ENCODE peak calls at places on chromosome 1, in six cellular contexts. J is CD8-positive, alpha-beta T cell; T is coronary artery; I is fibroblast of lung; F is brain microvascular endothelial cell; B is AG10803. S is an unnamed sample.

GRCh38 chr1:189708674-189709073 is 769.0 kb downstream of the BRINP3 start:
- DNase-seq in J (no peak), T (no peak), I (peak), F (no peak), B (no peak), S (no peak)

GRCh38 chr1:59061876-59062275 is 235.0 kb upstream of the FGGY start:
- DNase-seq in J (no peak), T (peak), I (peak), F (peak), B (peak), S (peak)

GRCh38 chr1:71312545-71312944 is 231.7 kb upstream of the ZRANB2 start:
- DNase-seq in J (no peak), T (no peak), I (no peak), F (no peak), B (no peak), S (no peak)

GRCh38 chr1:201955750-201956143 is 444 bp downstream of the TIMM17A start:
- DNase-seq in J (no peak), T (no peak), I (no peak), F (no peak), B (no peak), S (no peak)

GRCh38 chr1:186310307-186310706 is 64.7 kb downstream of the TPR start:
- DNase-seq in J (no peak), T (no peak), I (no peak), F (no peak), B (no peak), S (no peak)

GRCh38 chr1:194028002-194028401 is 841.6 kb upstream of the B3GALT2 start:
- DNase-seq in J (no peak), T (no peak), I (peak), F (no peak), B (no peak), S (no peak)

GRCh38 chr1:106956721-106957120 is 99.8 kb upstream of the PRMT6 start:
- DNase-seq in J (no peak), T (no peak), I (peak), F (no peak), B (peak), S (peak)

GRCh38 chr1:156749429-156750118 is 1.9 kb downstream of the HDGF start:
- DNase-seq in J (no peak), T (peak), I (no peak), F (no peak), B (no peak), S (no peak)

GRCh38 chr1:68725353-68725752 is 228.5 kb upstream of the DEPDC1 start:
- DNase-seq in J (no peak), T (no peak), I (peak), F (no peak), B (no peak), S (peak)

GRCh38 chr1:80961464-80962190 is 839.1 kb upstream of the ADGRL2 start:
- DNase-seq in J (no peak), T (no peak), I (no peak), F (no peak), B (no peak), S (no peak)

GRCh38 chr1:202501281-202501680 is 152.8 kb downstream of the PPP1R12B start:
- DNase-seq in J (no peak), T (no peak), I (peak), F (peak), B (peak), S (peak)

GRCh38 chr1:3978928-3979325 is 78.9 kb upstream of the C1orf174 start:
- DNase-seq in J (no peak), T (no peak), I (no peak), F (no peak), B (no peak), S (no peak)

GRCh38 chr1:14681182-14681581 is 82.7 kb downstream of the KAZN start:
- DNase-seq in J (no peak), T (no peak), I (no peak), F (no peak), B (peak), S (peak)

GRCh38 chr1:245363821-245364220 is 209.0 kb downstream of the KIF26B start:
- DNase-seq in J (no peak), T (peak), I (peak), F (no peak), B (no peak), S (peak)

GRCh38 chr1:159214149-159214760 is 9.6 kb downstream of the ACKR1 start:
- DNase-seq in J (peak), T (no peak), I (peak), F (peak), B (peak), S (peak)

GRCh38 chr1:26530898-26531598 is 1.5 kb downstream of the RPS6KA1 start:
- DNase-seq in J (no peak), T (no peak), I (peak), F (no peak), B (peak), S (peak)

DNA sequence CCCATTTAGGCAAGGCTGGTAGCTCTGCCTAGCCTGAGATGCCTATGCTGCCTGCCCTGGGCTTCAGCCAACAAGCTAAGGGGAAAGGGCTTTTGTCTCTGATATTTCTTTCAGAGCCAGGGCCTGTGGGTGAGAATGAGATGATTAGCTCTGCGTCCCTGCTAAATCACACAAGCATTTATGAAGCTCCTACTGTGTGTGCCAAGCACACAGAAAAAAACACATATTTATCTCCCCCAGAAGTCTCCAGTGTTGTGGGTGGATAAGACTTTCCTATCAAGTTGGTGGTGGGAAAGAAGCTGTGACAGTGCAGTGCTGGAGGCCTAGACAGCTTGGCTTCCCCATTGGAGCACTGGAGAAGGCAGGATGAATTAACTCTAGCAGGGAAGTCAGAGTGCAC is 1.5 kb downstream of the SLC50A1 start:
- DNase-seq in J (no peak), T (no peak), I (no peak), F (no peak), B (no peak), S (no peak)
- H3K4me3 ChIP-seq in J (peak), T (peak), I (peak), F (peak), B (peak), S (no peak)

GRCh38 chr1:23367791-23368561 is 1.7 kb downstream of the ZNF436 start:
- DNase-seq in J (peak), T (peak), I (peak), F (peak), B (peak), S (peak)
- TF ChIP-seq CTCF in J (no peak), T (no peak), I (no peak), F (no peak), B (peak), S (no peak)

DNA sequence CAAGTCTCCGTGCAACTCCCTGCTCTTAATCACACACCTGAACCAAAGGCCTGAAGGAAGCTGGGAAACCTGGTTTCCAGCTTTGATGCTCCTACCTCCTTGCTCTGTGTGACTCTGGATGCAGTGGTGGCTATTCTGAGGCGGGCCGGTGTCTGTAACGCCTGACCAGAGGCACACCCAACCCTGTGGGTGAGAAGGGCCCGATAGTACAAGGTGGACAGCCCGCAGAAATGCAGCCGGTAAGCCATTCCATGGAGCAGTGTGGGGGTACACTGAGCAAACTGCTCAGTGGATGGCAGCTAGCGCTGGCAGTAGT is 36.1 kb downstream of the AHDC1 start:
- DNase-seq in J (no peak), T (no peak), I (no peak), F (no peak), B (no peak), S (no peak)
- H3K4me3 ChIP-seq in J (peak), T (peak), I (peak), F (no peak), B (no peak), S (no peak)

GRCh38 chr1:16915627-16915973 is 6.1 kb upstream of the CROCC start:
- DNase-seq in J (no peak), T (no peak), I (no peak), F (no peak), B (no peak), S (no peak)
- TF ChIP-seq CTCF in J (no peak), T (no peak), I (no peak), F (peak), B (peak), S (peak)

GRCh38 chr1:214439352-214440119 is 111.9 kb downstream of the PTPN14 start:
- DNase-seq in J (no peak), T (no peak), I (peak), F (no peak), B (peak), S (peak)
- H3K4me3 ChIP-seq in J (no peak), T (peak), I (peak), F (no peak), B (no peak), S (no peak)

GRCh38 chr1:223832637-223832943 is 13.2 kb downstream of the TP53BP2 start:
- DNase-seq in J (no peak), T (no peak), I (no peak), F (no peak), B (no peak), S (no peak)
- TF ChIP-seq CTCF in J (no peak), T (no peak), I (no peak), F (no peak), B (no peak), S (peak)

GRCh38 chr1:152048641-152048970 is 11.8 kb upstream of the S100A11 start:
- DNase-seq in J (no peak), T (no peak), I (no peak), F (no peak), B (no peak), S (no peak)
- H3K4me3 ChIP-seq in J (peak), T (peak), I (peak), F (peak), B (peak), S (no peak)

GRCh38 chr1:153353226-153353947 is 4.3 kb upstream of the S100A9 start:
- DNase-seq in J (no peak), T (peak), I (peak), F (no peak), B (no peak), S (no peak)
- TF ChIP-seq CTCF in J (no peak), T (no peak), I (peak), F (peak), B (peak), S (peak)

S was measured in astrocyte of the spinal cord.